ENCODE peak calls at places on chromosomes 3 and 15, in six cellular contexts. One of them, this sample, is unnamed.

GRCh38 chr15:90074916-90075315 is 27.4 kb downstream of the IDH2 start:
- DNase-seq in mesothelial cell of epicardium: no peak
- DNase-seq in H9: no peak
- DNase-seq in left ventricle myocardium superior: no peak
- DNase-seq in amygdala: no peak
- DNase-seq in fibroblast of pulmonary artery: no peak
- DNase-seq in this sample: no peak

GRCh38 chr3:122940628-122941086 is 86.9 kb downstream of the SEMA5B start:
- DNase-seq in fibroblast of pulmonary artery: peak; percentile 30
- DNase-seq in mesothelial cell of epicardium: no peak
- DNase-seq in H9: no peak
- DNase-seq in left ventricle myocardium superior: peak; percentile 54
- DNase-seq in amygdala: no peak
- DNase-seq in this sample: no peak

GRCh38 chr15:63938486-63939061 is 104.8 kb upstream of the HERC1 start:
- DNase-seq in H9: peak; percentile 13
- DNase-seq in fibroblast of pulmonary artery: peak; percentile 24
- DNase-seq in mesothelial cell of epicardium: no peak
- DNase-seq in amygdala: no peak
- DNase-seq in left ventricle myocardium superior: no peak
- DNase-seq in this sample: no peak

GRCh38 chr3:187795207-187795960 is 50.1 kb upstream of the BCL6 start:
- DNase-seq in mesothelial cell of epicardium: no peak
- DNase-seq in amygdala: peak; percentile 18
- DNase-seq in H9: no peak
- DNase-seq in left ventricle myocardium superior: no peak
- DNase-seq in fibroblast of pulmonary artery: no peak
- DNase-seq in this sample: no peak

GRCh38 chr3:177320765-177321247 is 123.5 kb upstream of the TBL1XR1 start:
- DNase-seq in mesothelial cell of epicardium: no peak
- DNase-seq in amygdala: no peak
- DNase-seq in fibroblast of pulmonary artery: peak; percentile 58
- DNase-seq in left ventricle myocardium superior: no peak
- DNase-seq in H9: no peak
- DNase-seq in this sample: no peak

GRCh38 chr3:40852712-40853111 is 328.0 kb downstream of the ZNF621 start:
- DNase-seq in amygdala: no peak
- DNase-seq in fibroblast of pulmonary artery: no peak
- DNase-seq in left ventricle myocardium superior: no peak
- DNase-seq in mesothelial cell of epicardium: no peak
- DNase-seq in H9: no peak
- DNase-seq in this sample: no peak

GRCh38 chr15:98796685-98797084 is 148.3 kb downstream of the IGF1R start:
- DNase-seq in mesothelial cell of epicardium: no peak
- DNase-seq in fibroblast of pulmonary artery: no peak
- DNase-seq in amygdala: no peak
- DNase-seq in left ventricle myocardium superior: no peak
- DNase-seq in H9: no peak
- DNase-seq in this sample: no peak

GRCh38 chr15:81897011-81897677 is 148.7 kb downstream of the MEX3B start:
- DNase-seq in H9: no peak
- DNase-seq in left ventricle myocardium superior: no peak
- DNase-seq in amygdala: no peak
- DNase-seq in fibroblast of pulmonary artery: peak; percentile 46
- DNase-seq in mesothelial cell of epicardium: no peak
- DNase-seq in this sample: no peak

GRCh38 chr15:87848012-87848411 is 408.5 kb downstream of the NTRK3 start:
- DNase-seq in H9: no peak
- DNase-seq in left ventricle myocardium superior: no peak
- DNase-seq in amygdala: no peak
- DNase-seq in mesothelial cell of epicardium: no peak
- DNase-seq in fibroblast of pulmonary artery: no peak
- DNase-seq in this sample: no peak

GRCh38 chr15:74365619-74366445 is 1.6 kb downstream of the CYP11A1 start:
- DNase-seq in left ventricle myocardium superior: peak; percentile 68
- DNase-seq in fibroblast of pulmonary artery: peak; percentile 61
- DNase-seq in amygdala: no peak
- DNase-seq in mesothelial cell of epicardium: peak; percentile 70
- DNase-seq in H9: peak; percentile 66
- DNase-seq in this sample: no peak